ENCODE peak calls at places on chromosome 20, in nine cellular contexts. M is DMS 273 treated with DMSO at 0.1 percent for 48 hours; T is activated naive CD8-positive, alpha-beta T cell treated with anti-CD3 and anti-CD28 coated beads, Interleukin-2, amount 10 ng/mL, durations not matched to agents 7 days and 5 days; K is psoas muscle; Q is IMR-90; J is BE2C; A is cardiac muscle cell; R is NB4; H is naive thymus-derived CD4-positive, alpha-beta T cell. E is an unnamed sample.

GRCh38 chr20:45456632-45457031 is 12.9 kb upstream of the WFDC2 start:
- DNase-seq in M (no peak), T (no peak), K (no peak), Q (no peak), J (no peak), A (peak; percentile 58), R (peak; percentile 56), H (no peak), E (peak; percentile 51)

GRCh38 chr20:3808141-3808479 is 12.0 kb downstream of the CDC25B start:
- DNase-seq in M (peak; percentile 78), T (no peak), K (peak; percentile 84), Q (peak; percentile 92), J (peak; percentile 60), A (no peak), R (no peak), H (no peak), E (peak; percentile 86)

GRCh38 chr20:42447270-42447669 is 742.4 kb downstream of the PTPRT start:
- DNase-seq in M (no peak), T (no peak), K (no peak), Q (no peak), J (no peak), A (no peak), R (no peak), H (no peak), E (no peak)

GRCh38 chr20:37042986-37043972 is 52.5 kb downstream of the RBL1 start:
- DNase-seq in M (no peak), T (peak; percentile 57), K (no peak), Q (no peak), J (no peak), A (no peak), R (no peak), H (peak; percentile 38), E (no peak)

GRCh38 chr20:41862476-41862875 is 244.3 kb upstream of the CHD6 start:
- DNase-seq in M (no peak), T (no peak), K (no peak), Q (no peak), J (no peak), A (no peak), R (no peak), H (no peak), E (no peak)

GRCh38 chr20:36574278-36575065 is 1.1 kb downstream of the TGIF2 start:
- DNase-seq in M (peak; percentile 45), T (peak; percentile 68), K (peak; percentile 65), Q (peak; percentile 38), J (peak; percentile 60), A (peak; percentile 75), R (peak; percentile 82), H (peak; percentile 56), E (peak; percentile 76)

GRCh38 chr20:46264391-46265266 is 43.7 kb downstream of the CDH22 start:
- DNase-seq in M (no peak), T (no peak), K (no peak), Q (no peak), J (no peak), A (no peak), R (no peak), H (no peak), E (no peak)

GRCh38 chr20:58511364-58511763 is 3.8 kb downstream of the APCDD1L start:
- DNase-seq in M (no peak), T (no peak), K (no peak), Q (peak; percentile 83), J (no peak), A (no peak), R (peak; percentile 67), H (no peak), E (no peak)

GRCh38 chr20:47792021-47792618 is 6.8 kb upstream of the SULF2 start:
- DNase-seq in M (peak; percentile 42), T (no peak), K (peak; percentile 87), Q (peak; percentile 84), J (peak; percentile 50), A (no peak), R (peak; percentile 61), H (no peak), E (peak; percentile 82)

GRCh38 chr20:63519765-63520593 is 586 bp upstream of the PPDPF start:
- DNase-seq in M (no peak), T (peak; percentile 85), K (peak; percentile 78), Q (peak; percentile 29), J (peak; percentile 70), A (peak; percentile 78), R (no peak), H (no peak), E (peak; percentile 93)

GRCh38 chr20:23368316-23369110 is 6.5 kb downstream of the GZF1 start:
- DNase-seq in M (no peak), T (no peak), K (no peak), Q (peak; percentile 64), J (no peak), A (no peak), R (no peak), H (no peak), E (no peak)

GRCh38 chr20:13447385-13448180 is 191.1 kb downstream of the TASP1 start:
- DNase-seq in M (no peak), T (no peak), K (no peak), Q (no peak), J (no peak), A (no peak), R (no peak), H (no peak), E (no peak)

GRCh38 chr20:4067600-4068261 is 52.4 kb upstream of the RNF24 start:
- DNase-seq in M (no peak), T (no peak), K (no peak), Q (peak; percentile 88), J (no peak), A (no peak), R (peak; percentile 91), H (no peak), E (no peak)

GRCh38 chr20:16846011-16846410 is 97.9 kb downstream of the OTOR start:
- DNase-seq in M (no peak), T (no peak), K (no peak), Q (peak; percentile 40), J (no peak), A (no peak), R (no peak), H (no peak), E (no peak)

E was measured in SJCRH30.